ENCODE peak calls at places on chromosomes 11 and 22, in six cellular contexts. I, Z, U, T, M and W are unnamed samples.

GRCh38 chr22:46007848-46008261 is 30.9 kb upstream of the WNT7B start:
- DNase-seq in I (peak), Z (peak), U (no peak), T (no peak), M (peak), W (peak)

GRCh38 chr11:102967497-102967896 is 12.0 kb upstream of the MMP13 start:
- DNase-seq in I (no peak), Z (no peak), U (no peak), T (no peak), M (no peak), W (no peak)

GRCh38 chr11:110587129-110587528 is 125.1 kb downstream of the ARHGAP20 start:
- DNase-seq in I (no peak), Z (no peak), U (no peak), T (no peak), M (no peak), W (no peak)

GRCh38 chr11:9160166-9160565 is 68.8 kb upstream of the SCUBE2 start:
- DNase-seq in I (no peak), Z (no peak), U (no peak), T (no peak), M (no peak), W (no peak)

GRCh38 chr11:72127923-72128322 is 7.6 kb upstream of the FOLR3 start:
- DNase-seq in I (no peak), Z (no peak), U (no peak), T (no peak), M (no peak), W (no peak)

GRCh38 chr11:9143726-9144125 is 52.3 kb upstream of the SCUBE2 start:
- DNase-seq in I (no peak), Z (no peak), U (no peak), T (no peak), M (no peak), W (no peak)

GRCh38 chr11:130672911-130673310 is 224.5 kb downstream of the ADAMTS15 start:
- DNase-seq in I (no peak), Z (peak), U (no peak), T (no peak), M (peak), W (no peak)

GRCh38 chr11:114326151-114326550 is 30.0 kb downstream of the NNMT start:
- DNase-seq in I (no peak), Z (no peak), U (no peak), T (no peak), M (no peak), W (no peak)

GRCh38 chr11:108432783-108433182 is 34.5 kb downstream of the C11orf65 start:
- DNase-seq in I (no peak), Z (no peak), U (no peak), T (no peak), M (peak), W (peak)

GRCh38 chr22:39332441-39333064 is 13.1 kb upstream of the RPL3 start:
- DNase-seq in I (no peak), Z (no peak), U (no peak), T (no peak), M (no peak), W (no peak)

GRCh38 chr11:130571947-130572584 is 123.6 kb downstream of the ADAMTS15 start:
- DNase-seq in I (no peak), Z (no peak), U (no peak), T (no peak), M (no peak), W (no peak)

GRCh38 chr11:42806191-42806590 is 505.6 kb upstream of the API5 start:
- DNase-seq in I (no peak), Z (no peak), U (no peak), T (no peak), M (no peak), W (no peak)

GRCh38 chr11:57248780-57249383 is 11.8 kb upstream of the APLNR start:
- DNase-seq in I (no peak), Z (peak), U (no peak), T (no peak), M (peak), W (peak)

GRCh38 chr11:47186076-47186936 is at the start of gene PACSIN3:
- DNase-seq in I (no peak), Z (no peak), U (peak), T (no peak), M (no peak), W (peak)

GRCh38 chr11:112718483-112718882 is 242.7 kb upstream of the NCAM1 start:
- DNase-seq in I (no peak), Z (no peak), U (no peak), T (no peak), M (no peak), W (no peak)

GRCh38 chr22:19799322-19800190 is 39.0 kb downstream of the TBX1 start:
- DNase-seq in I (no peak), Z (peak), U (no peak), T (no peak), M (no peak), W (peak)

GRCh38 chr11:28566643-28567042 is 458.5 kb downstream of the METTL15 start:
- DNase-seq in I (no peak), Z (peak), U (no peak), T (no peak), M (no peak), W (peak)

GRCh38 chr11:10401696-10402392 is 53.2 kb upstream of the AMPD3 start:
- DNase-seq in I (no peak), Z (no peak), U (no peak), T (no peak), M (no peak), W (no peak)

GRCh38 chr11:76653674-76654309 is 16.8 kb downstream of the LRRC32 start:
- DNase-seq in I (no peak), Z (peak), U (no peak), T (no peak), M (no peak), W (no peak)

GRCh38 chr22:18112440-18112839 is 1.8 kb downstream of the TUBA8 start:
- DNase-seq in I (no peak), Z (no peak), U (no peak), T (no peak), M (no peak), W (no peak)

GRCh38 chr11:75841739-75842138 is 26.7 kb downstream of the UVRAG start:
- DNase-seq in I (no peak), Z (no peak), U (no peak), T (no peak), M (no peak), W (no peak)

GRCh38 chr11:124817036-124817435 is 16.8 kb upstream of the MSANTD2 start:
- DNase-seq in I (no peak), Z (no peak), U (no peak), T (no peak), M (no peak), W (no peak)

GRCh38 chr11:10606536-10607208 is 38.2 kb upstream of the LYVE1 start:
- DNase-seq in I (no peak), Z (no peak), U (no peak), T (no peak), M (no peak), W (no peak)

GRCh38 chr11:96161271-96162089 is 181.5 kb downstream of the MAML2 start:
- DNase-seq in I (no peak), Z (no peak), U (no peak), T (no peak), M (no peak), W (no peak)